ENCODE peak calls at places on chromosomes 5 and 9, in nine cellular contexts. C is foreskin keratinocyte; K is skeletal muscle cell; X is HCEC 1CT; N is endothelial cell; H is dorsolateral prefrontal cortex; I is stimulated activated CD8-positive, alpha-beta memory T cell treated with anti-CD3 and anti-CD28 coated beads, Interleukin-4, amount 100 ng/mL, for 48 hours; U is RWPE1; V is Karpas-422. P is an unnamed sample.

GRCh38 chr9:134390537-134390936 is 64.3 kb downstream of the RXRA start:
- DNase-seq in C (no peak), K (no peak), X (no peak), N (no peak), H (no peak), I (peak; percentile 90), U (no peak), V (no peak), P (no peak)

GRCh38 chr5:131758520-131758900 is 38.3 kb downstream of the FNIP1 start:
- DNase-seq in C (no peak), K (no peak), X (peak; percentile 54), N (no peak), H (no peak), I (no peak), U (no peak), V (no peak), P (no peak)

GRCh38 chr5:39420482-39421145 is 4.2 kb downstream of the DAB2 start:
- DNase-seq in C (no peak), K (peak; percentile 68), X (peak; percentile 81), N (peak; percentile 34), H (peak; percentile 10), I (no peak), U (no peak), V (no peak), P (no peak)

GRCh38 chr5:106959447-106959846 is 711.3 kb downstream of the EFNA5 start:
- DNase-seq in C (peak; percentile 13), K (no peak), X (no peak), N (no peak), H (no peak), I (no peak), U (peak; percentile 37), V (no peak), P (no peak)

GRCh38 chr9:130519927-130520326 is 59.5 kb upstream of the FUBP3 start:
- DNase-seq in C (no peak), K (no peak), X (no peak), N (no peak), H (no peak), I (no peak), U (no peak), V (no peak), P (no peak)

GRCh38 chr5:150153957-150154617 is 1.6 kb downstream of the PDGFRB start:
- DNase-seq in C (no peak), K (no peak), X (peak; percentile 63), N (no peak), H (no peak), I (no peak), U (no peak), V (peak; percentile 85), P (no peak)

GRCh38 chr5:154513669-154514084 is 35.6 kb upstream of the HAND1 start:
- DNase-seq in C (no peak), K (no peak), X (peak; percentile 48), N (no peak), H (no peak), I (peak; percentile 42), U (no peak), V (no peak), P (no peak)

GRCh38 chr9:129037767-129038098 is 1.3 kb downstream of the MIGA2 start:
- DNase-seq in C (no peak), K (no peak), X (no peak), N (no peak), H (no peak), I (no peak), U (no peak), V (no peak), P (no peak)

GRCh38 chr5:173594061-173594460 is 22.4 kb downstream of the BOD1 start:
- DNase-seq in C (no peak), K (no peak), X (no peak), N (no peak), H (no peak), I (no peak), U (no peak), V (no peak), P (no peak)

GRCh38 chr9:124412228-124412575 is 3.0 kb downstream of the PSMB7 start:
- DNase-seq in C (peak; percentile 41), K (no peak), X (no peak), N (no peak), H (no peak), I (no peak), U (peak; percentile 73), V (no peak), P (no peak)

GRCh38 chr5:14054965-14055963 is 87.9 kb upstream of the TRIO start:
- DNase-seq in C (peak; percentile 27), K (no peak), X (peak; percentile 56), N (no peak), H (no peak), I (no peak), U (no peak), V (no peak), P (no peak)

GRCh38 chr5:172765766-172766286 is 5.2 kb downstream of the DUSP1 start:
- DNase-seq in C (no peak), K (peak; percentile 87), X (no peak), N (no peak), H (no peak), I (no peak), U (no peak), V (peak; percentile 54), P (no peak)

GRCh38 chr9:3244963-3245653 is 280.7 kb downstream of the RFX3 start:
- DNase-seq in C (no peak), K (no peak), X (no peak), N (no peak), H (no peak), I (no peak), U (no peak), V (no peak), P (no peak)

GRCh38 chr9:30382271-30382670 is 2002.2 kb upstream of the ACO1 start:
- DNase-seq in C (no peak), K (no peak), X (no peak), N (no peak), H (no peak), I (no peak), U (no peak), V (no peak), P (no peak)

GRCh38 chr5:42309865-42310264 is 113.4 kb upstream of the GHR start:
- DNase-seq in C (no peak), K (no peak), X (no peak), N (no peak), H (no peak), I (no peak), U (no peak), V (no peak), P (no peak)

GRCh38 chr5:124867064-124867707 is 120.7 kb upstream of the ZNF608 start:
- DNase-seq in C (peak; percentile 34), K (peak; percentile 64), X (no peak), N (no peak), H (no peak), I (no peak), U (no peak), V (no peak), P (no peak)

GRCh38 chr9:127406799-127407504 is 10.0 kb downstream of the SLC2A8 start:
- DNase-seq in C (no peak), K (no peak), X (no peak), N (no peak), H (no peak), I (no peak), U (no peak), V (no peak), P (no peak)

GRCh38 chr5:171580506-171581265 is 161.2 kb downstream of the FGF18 start:
- DNase-seq in C (no peak), K (peak; percentile 51), X (peak; percentile 46), N (no peak), H (no peak), I (no peak), U (no peak), V (no peak), P (no peak)

GRCh38 chr9:78695521-78695920 is 398.6 kb downstream of the PSAT1 start:
- DNase-seq in C (no peak), K (no peak), X (no peak), N (no peak), H (no peak), I (no peak), U (no peak), V (no peak), P (no peak)

GRCh38 chr9:121674952-121675351 is 23.5 kb downstream of the DAB2IP start:
- DNase-seq in C (no peak), K (no peak), X (peak; percentile 41), N (no peak), H (no peak), I (no peak), U (no peak), V (no peak), P (no peak)

GRCh38 chr5:180304431-180305375 is 12.8 kb upstream of the MAPK9 start:
- DNase-seq in C (no peak), K (no peak), X (no peak), N (no peak), H (no peak), I (no peak), U (no peak), V (no peak), P (no peak)

GRCh38 chr5:66959668-66960067 is 236.9 kb downstream of the CD180 start:
- DNase-seq in C (peak; percentile 18), K (no peak), X (peak; percentile 51), N (no peak), H (no peak), I (no peak), U (no peak), V (no peak), P (no peak)

GRCh38 chr5:14959443-14960119 is 88.0 kb upstream of the ANKH start:
- DNase-seq in C (peak; percentile 68), K (no peak), X (no peak), N (no peak), H (no peak), I (no peak), U (peak; percentile 84), V (no peak), P (no peak)

GRCh38 chr5:89638871-89639270 is 755.9 kb upstream of the MEF2C start:
- DNase-seq in C (no peak), K (no peak), X (no peak), N (no peak), H (no peak), I (no peak), U (no peak), V (no peak), P (no peak)

GRCh38 chr9:72680593-72681317 is 159.3 kb downstream of the TMC1 start:
- DNase-seq in C (no peak), K (no peak), X (no peak), N (no peak), H (no peak), I (no peak), U (no peak), V (no peak), P (peak; percentile 70)

GRCh38 chr5:32072054-32072453 is 102.1 kb downstream of the GOLPH3 start:
- DNase-seq in C (no peak), K (no peak), X (no peak), N (no peak), H (no peak), I (no peak), U (no peak), V (no peak), P (no peak)

GRCh38 chr9:71895122-71895521 is 15.9 kb downstream of the ABHD17B start:
- DNase-seq in C (peak; percentile 56), K (no peak), X (no peak), N (no peak), H (no peak), I (no peak), U (peak; percentile 39), V (no peak), P (no peak)

GRCh38 chr5:130045334-130045733 is 141.1 kb downstream of the CHSY3 start:
- DNase-seq in C (peak; percentile 63), K (peak; percentile 46), X (peak; percentile 72), N (no peak), H (no peak), I (no peak), U (peak; percentile 30), V (no peak), P (no peak)

GRCh38 chr9:16344343-16344742 is 526.1 kb downstream of the BNC2 start:
- DNase-seq in C (peak; percentile 44), K (peak; percentile 91), X (peak; percentile 72), N (no peak), H (no peak), I (no peak), U (peak; percentile 66), V (no peak), P (peak; percentile 42)

GRCh38 chr9:137878146-137878941 is 762 bp downstream of the CACNA1B start:
- DNase-seq in C (no peak), K (no peak), X (no peak), N (peak; percentile 91), H (peak; percentile 51), I (peak; percentile 49), U (peak; percentile 57), V (no peak), P (peak; percentile 71)

GRCh38 chr5:142192799-142193428 is 84.3 kb downstream of the NDFIP1 start:
- DNase-seq in C (no peak), K (no peak), X (no peak), N (no peak), H (peak; percentile 10), I (no peak), U (no peak), V (no peak), P (no peak)

P was measured in NT2/D1.